ENCODE peak calls at places on chromosomes 3 and 15, in eight cellular contexts. S is cardiac muscle cell, V is transverse colon, C is upper lobe of right lung, Z is heart left ventricle, K is tibial nerve, I is PC-9, E is ovary. U is an unnamed sample.

GRCh38 chr15:57253082-57253481 is 123.2 kb upstream of the CGNL1 start:
- DNase-seq in C (no peak), K (no peak), E (no peak), S (no peak), I (no peak), V (no peak), Z (no peak), U (no peak)

GRCh38 chr3:184168363-184169120 is 6.1 kb upstream of the AP2M1 start:
- DNase-seq in E (no peak), Z (no peak), K (no peak), S (no peak), V (no peak), I (no peak), C (no peak), U (no peak)

GRCh38 chr3:196641278-196642058 is 2.0 kb downstream of the NRROS start:
- DNase-seq in Z (no peak), V (no peak), S (no peak), C (peak; percentile 55), K (no peak), E (no peak), I (no peak), U (no peak)

GRCh38 chr15:39359736-39360135 is 221.1 kb upstream of the THBS1 start:
- DNase-seq in I (no peak), S (no peak), K (no peak), Z (no peak), E (no peak), C (no peak), V (no peak), U (no peak)

GRCh38 chr3:123884258-123884831 is at the start of gene MYLK:
- DNase-seq in Z (peak; percentile 70), E (peak; percentile 44), V (peak; percentile 68), C (peak; percentile 88), S (peak; percentile 94), K (peak; percentile 16), I (no peak), U (peak; percentile 87)

GRCh38 chr3:125107861-125108567 is 52.2 kb upstream of the HEG1 start:
- DNase-seq in E (no peak), S (no peak), V (no peak), Z (no peak), C (no peak), I (peak; percentile 60), K (no peak), U (no peak)

GRCh38 chr3:146387566-146387965 is 81.8 kb downstream of the PLSCR2 start:
- DNase-seq in V (no peak), E (no peak), C (no peak), I (no peak), S (no peak), K (no peak), Z (no peak), U (no peak)

GRCh38 chr15:71117906-71118305 is 2.6 kb downstream of the THSD4 start:
- DNase-seq in I (no peak), K (no peak), E (no peak), C (no peak), V (no peak), S (no peak), Z (no peak), U (no peak)

GRCh38 chr15:56496635-56497034 is 31.7 kb upstream of the MNS1 start:
- DNase-seq in S (peak; percentile 66), V (no peak), Z (no peak), C (no peak), E (no peak), K (peak; percentile 46), I (no peak), U (no peak)

GRCh38 chr3:14371573-14372474 is 30.6 kb upstream of the SLC6A6 start:
- DNase-seq in E (no peak), S (peak; percentile 96), Z (peak; percentile 86), V (peak; percentile 91), C (peak; percentile 94), K (peak; percentile 43), I (peak; percentile 93), U (peak; percentile 78)

GRCh38 chr3:123778991-123779622 is 105.0 kb downstream of the MYLK start:
- DNase-seq in C (no peak), S (no peak), Z (no peak), I (no peak), K (no peak), E (no peak), V (no peak), U (no peak)

GRCh38 chr3:90253131-90253530 is 1145.7 kb downstream of the EPHA3 start:
- DNase-seq in I (no peak), Z (no peak), S (no peak), V (no peak), K (no peak), E (no peak), C (no peak), U (no peak)

GRCh38 chr3:98699132-98699531 is 64.0 kb upstream of the ST3GAL6 start:
- DNase-seq in E (no peak), V (no peak), S (no peak), K (no peak), Z (no peak), I (peak; percentile 61), C (no peak), U (peak; percentile 39)

GRCh38 chr3:71528816-71529215 is 54.7 kb downstream of the FOXP1 start:
- DNase-seq in I (no peak), Z (no peak), E (no peak), V (no peak), K (no peak), S (no peak), C (no peak), U (no peak)

GRCh38 chr3:42683875-42684593 is 1.3 kb upstream of the KLHL40 start:
- DNase-seq in S (peak; percentile 60), I (peak; percentile 88), C (peak; percentile 64), K (peak; percentile 45), E (no peak), Z (peak; percentile 81), V (peak; percentile 68), U (no peak)

GRCh38 chr3:195147649-195148121 is 123.3 kb downstream of the XXYLT1 start:
- DNase-seq in V (peak; percentile 65), Z (peak; percentile 63), K (no peak), I (no peak), C (no peak), E (no peak), S (no peak), U (no peak)

GRCh38 chr3:15693340-15693739 is 91.8 kb downstream of the BTD start:
- DNase-seq in V (no peak), C (no peak), I (no peak), E (no peak), Z (no peak), K (no peak), S (no peak), U (no peak)

GRCh38 chr15:51244366-51244977 is 93.9 kb downstream of the CYP19A1 start:
- DNase-seq in S (no peak), I (no peak), K (no peak), Z (no peak), E (no peak), C (no peak), V (no peak), U (no peak)

GRCh38 chr3:120263792-120264191 is 21.2 kb downstream of the GPR156 start:
- DNase-seq in I (no peak), V (no peak), S (no peak), Z (no peak), C (no peak), K (no peak), E (no peak), U (no peak)

GRCh38 chr15:71974211-71974610 is 143.7 kb downstream of the MYO9A start:
- DNase-seq in V (no peak), K (no peak), C (no peak), E (no peak), Z (no peak), S (no peak), I (no peak), U (no peak)

DNA sequence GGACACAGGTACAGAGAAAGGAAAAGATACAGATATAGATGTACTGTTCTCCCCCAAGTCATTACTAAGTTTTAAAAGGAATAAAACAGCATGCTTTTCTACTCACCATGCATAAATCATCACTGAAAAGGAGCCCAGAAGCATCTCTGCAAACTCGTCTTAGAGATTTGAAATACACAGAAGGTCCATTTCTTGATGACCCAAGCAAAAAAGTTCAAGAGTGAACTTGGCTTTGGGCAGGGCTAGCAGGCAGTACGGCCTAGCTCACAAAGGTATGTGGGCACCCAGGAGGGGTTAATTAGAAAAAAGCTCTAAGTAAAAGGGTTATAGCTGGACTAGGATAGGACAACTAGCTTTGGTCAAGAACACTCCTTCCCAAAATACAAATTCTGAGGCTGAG is 495.6 kb downstream of the NTRK3 start:
- DNase-seq in V (no peak), I (no peak), S (no peak), C (no peak), Z (no peak), K (no peak), E (no peak), U (no peak)
- H3K4me1 ChIP-seq in V (no peaks in the 10 kb centered on the region), I (no peaks in the 10 kb centered on the region), S (peaks cover 4% of the 10 kb centered on the region), C (peaks cover 17% of the 10 kb centered on the region), Z (no peaks in the 10 kb centered on the region), K (peaks cover 7% of the 10 kb centered on the region), E (no peaks in the 10 kb centered on the region), U (no peaks in the 10 kb centered on the region)

DNA sequence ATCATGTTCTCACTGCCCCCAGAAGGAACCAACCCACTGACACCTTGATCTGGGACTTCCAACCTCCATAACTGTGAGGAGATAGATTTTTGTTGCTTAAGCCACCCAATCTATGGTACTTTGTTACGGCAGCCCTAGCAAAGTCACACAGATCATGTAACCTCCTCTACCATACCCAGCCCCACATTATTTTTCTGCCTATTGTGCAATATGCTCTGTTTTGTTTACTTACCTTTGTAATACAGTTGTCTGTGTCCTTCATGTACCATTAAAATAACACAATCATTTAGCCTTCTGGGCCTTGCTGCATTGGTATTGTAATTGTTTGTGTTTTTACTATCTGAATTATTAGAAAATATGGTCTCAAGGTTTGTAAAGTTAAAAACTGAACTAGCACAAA is 16.1 kb downstream of the NDN start:
- DNase-seq in C (no peak), K (no peak), Z (no peak), I (no peak), E (no peak), S (no peak), V (no peak), U (no peak)
- H3K9me3 ChIP-seq in C (no peaks in the 10 kb centered on the region), K (no peaks in the 10 kb centered on the region), Z (no peaks in the 10 kb centered on the region), I (no peaks in the 10 kb centered on the region), E (no peaks in the 10 kb centered on the region), S (no peaks in the 10 kb centered on the region), V (no peaks in the 10 kb centered on the region), U (no peaks in the 10 kb centered on the region)

DNA sequence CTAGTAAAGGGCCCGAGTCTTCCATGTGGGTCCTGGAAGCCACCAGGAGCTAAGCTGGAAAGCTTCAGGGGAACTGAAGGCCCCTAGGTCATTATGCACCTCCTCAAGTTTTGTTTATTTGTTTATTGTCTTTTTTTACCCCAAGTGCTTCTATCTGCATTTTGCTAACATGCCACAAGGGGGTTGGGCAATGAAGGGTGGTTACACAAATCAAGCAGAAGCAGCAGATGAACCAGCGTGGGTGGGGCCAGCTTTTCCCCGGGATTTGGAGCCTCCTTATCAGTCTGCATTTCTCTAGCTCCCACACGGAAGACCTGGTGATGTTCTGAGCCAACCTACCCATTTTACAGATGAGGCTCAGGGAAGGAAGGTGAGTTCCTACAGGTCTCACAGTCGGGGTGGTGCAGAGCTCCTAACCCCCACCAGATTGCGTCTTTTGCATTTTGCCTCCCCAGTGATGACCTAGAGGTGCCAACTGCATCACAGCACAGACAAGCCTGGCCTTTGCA is 16.8 kb downstream of the TMC3 start:
- DNase-seq in S (no peak), I (no peak), E (no peak), K (no peak), V (no peak), Z (no peak), C (no peak), U (no peak)
- TF ChIP-seq CTCF in S (no peak), I (no peak), E (no peak), K (no peak), V (no peak), Z (no peak), C (no peak), U (no peak)

GRCh38 chr3:9780920-9781319 is 11.2 kb upstream of the CAMK1 start:
- DNase-seq in E (no peak), S (no peak), V (no peak), I (no peak), Z (no peak), K (no peak), C (no peak), U (no peak)
- H3K4me1 ChIP-seq in E (no peaks in the 10 kb centered on the region), S (no peaks in the 10 kb centered on the region), V (no peaks in the 10 kb centered on the region), I (no peaks in the 10 kb centered on the region), Z (no peaks in the 10 kb centered on the region), K (no peaks in the 10 kb centered on the region), C (peaks cover 21% of the 10 kb centered on the region), U (no peaks in the 10 kb centered on the region)